ENCODE peak calls at places on chromosomes 2 and 18, in seven cellular contexts. B, S, I, M, R, U and W are unnamed samples.

GRCh38 chr2:109644571-109645275 is 30.6 kb downstream of the SOWAHC start:
- DNase-seq in S (no peak), U (peak; percentile 89), M (no peak), B (no peak), I (no peak), R (peak; percentile 77), W (no peak)

GRCh38 chr2:212451786-212452200 is 86.8 kb downstream of the ERBB4 start:
- DNase-seq in B (peak; percentile 53), U (no peak), I (no peak), R (no peak), S (no peak), M (no peak), W (no peak)

GRCh38 chr18:3851159-3851558 is 401.2 kb downstream of the TGIF1 start:
- DNase-seq in U (no peak), S (no peak), I (no peak), B (no peak), M (no peak), R (no peak), W (no peak)

GRCh38 chr2:227717687-227718567 is at the start of gene SLC19A3:
- DNase-seq in B (peak; percentile 68), U (peak; percentile 90), M (peak; percentile 75), I (no peak), R (peak; percentile 92), S (no peak), W (peak; percentile 56)

GRCh38 chr2:167450364-167450763 is 562.1 kb downstream of the XIRP2 start:
- DNase-seq in S (no peak), R (no peak), B (no peak), M (no peak), I (no peak), U (no peak), W (no peak)

GRCh38 chr2:240106765-240107164 is 29.3 kb downstream of the COPS9 start:
- DNase-seq in R (no peak), M (no peak), S (no peak), U (no peak), I (no peak), B (no peak), W (no peak)

GRCh38 chr2:162091325-162092007 is 17.5 kb upstream of the DPP4 start:
- DNase-seq in S (no peak), U (no peak), I (peak; percentile 19), R (no peak), M (no peak), B (no peak), W (no peak)

GRCh38 chr18:75406491-75407445 is 20.7 kb downstream of the SMIM21 start:
- DNase-seq in U (no peak), I (no peak), S (no peak), M (no peak), R (no peak), B (no peak), W (no peak)

GRCh38 chr2:270861-271260 is 6.1 kb downstream of the ACP1 start:
- DNase-seq in S (no peak), B (no peak), M (no peak), U (no peak), I (no peak), R (no peak), W (no peak)

GRCh38 chr2:226885769-226886435 is 50.0 kb downstream of the RHBDD1 start:
- DNase-seq in M (no peak), R (no peak), I (no peak), S (no peak), U (no peak), B (no peak), W (no peak)

GRCh38 chr18:39841133-39842041 is 2113.6 kb upstream of the PIK3C3 start:
- DNase-seq in I (no peak), R (peak; percentile 67), B (peak; percentile 51), M (peak; percentile 30), U (peak; percentile 53), S (no peak), W (peak; percentile 61)

GRCh38 chr2:47221956-47222355 is 66.8 kb upstream of the STPG4 start:
- DNase-seq in S (no peak), R (peak; percentile 4), B (no peak), I (no peak), M (no peak), U (no peak), W (no peak)

GRCh38 chr2:31187166-31187565 is 30.1 kb downstream of the CAPN14 start:
- DNase-seq in M (no peak), R (no peak), B (no peak), U (no peak), S (no peak), I (no peak), W (no peak)

GRCh38 chr18:159037-159652 is 788 bp downstream of the USP14 start:
- DNase-seq in M (no peak), I (no peak), U (no peak), R (no peak), S (no peak), B (peak; percentile 14), W (no peak)

GRCh38 chr2:69742170-69742952 is 427 bp downstream of the ANXA4 start:
- DNase-seq in R (peak; percentile 71), B (peak; percentile 37), M (no peak), I (no peak), S (no peak), U (peak; percentile 37), W (no peak)

GRCh38 chr2:49080681-49081080 is 73.6 kb downstream of the FSHR start:
- DNase-seq in B (no peak), I (no peak), U (no peak), M (no peak), S (no peak), R (no peak), W (no peak)

GRCh38 chr2:423479-423878 is 135.6 kb upstream of the ALKAL2 start:
- DNase-seq in U (no peak), M (no peak), B (no peak), R (no peak), I (no peak), S (no peak), W (no peak)

GRCh38 chr2:229884775-229885699 is 36.8 kb downstream of the TRIP12 start:
- DNase-seq in B (no peak), M (no peak), U (no peak), S (no peak), I (no peak), R (no peak), W (no peak)

GRCh38 chr18:23283933-23284430 is 148.7 kb downstream of the CABLES1 start:
- DNase-seq in I (no peak), M (peak; percentile 30), B (peak; percentile 34), U (no peak), R (no peak), S (no peak), W (no peak)

GRCh38 chr2:109028738-109029443 is 39.9 kb upstream of the EDAR start:
- DNase-seq in B (no peak), I (no peak), S (no peak), R (no peak), U (no peak), M (no peak), W (no peak)

GRCh38 chr2:3461781-3462492 is 57.4 kb downstream of the ADI1 start:
- DNase-seq in M (peak; percentile 58), B (peak; percentile 60), R (peak; percentile 65), I (no peak), U (no peak), S (peak; percentile 52), W (no peak)

GRCh38 chr2:196263181-196263747 is 91.9 kb upstream of the STK17B start:
- DNase-seq in I (peak; percentile 41), M (no peak), R (no peak), B (no peak), U (no peak), S (peak; percentile 80), W (no peak)

GRCh38 chr2:96265349-96265839 is 403 bp downstream of the TMEM127 start:
- DNase-seq in B (peak; percentile 52), M (peak; percentile 70), I (peak; percentile 25), S (no peak), R (peak; percentile 84), U (peak; percentile 42), W (peak; percentile 75)

GRCh38 chr2:231934441-231935206 is 8.4 kb upstream of the NPPC start:
- DNase-seq in I (no peak), B (no peak), R (no peak), S (no peak), M (no peak), U (no peak), W (no peak)

GRCh38 chr18:13427354-13427753 is 208.8 kb downstream of the LDLRAD4 start:
- DNase-seq in M (no peak), B (no peak), I (no peak), R (peak; percentile 85), S (no peak), U (no peak), W (no peak)
- H3K27ac ChIP-seq in M (no peak overlapping the region), B (no peak overlapping the region), I (no peak overlapping the region), R (peak overlapping the region; percentile 35), S (no peak overlapping the region), U (no peak overlapping the region), W (no peak overlapping the region)

GRCh38 chr2:236656721-236657120 is 87.1 kb downstream of the ACKR3 start:
- DNase-seq in R (no peak), M (no peak), B (no peak), S (no peak), I (no peak), U (no peak), W (no peak)

GRCh38 chr2:236657801-236658200 is 88.2 kb downstream of the ACKR3 start:
- DNase-seq in M (no peak), S (no peak), U (no peak), B (no peak), R (no peak), I (no peak), W (no peak)

GRCh38 chr2:236656166-236656565 is 86.5 kb downstream of the ACKR3 start:
- DNase-seq in R (no peak), M (no peak), S (no peak), U (no peak), B (no peak), I (no peak), W (no peak)

GRCh38 chr2:236658974-236659757 is 89.5 kb downstream of the ACKR3 start:
- DNase-seq in R (no peak), U (no peak), I (no peak), B (no peak), M (no peak), S (no peak), W (no peak)

DNA sequence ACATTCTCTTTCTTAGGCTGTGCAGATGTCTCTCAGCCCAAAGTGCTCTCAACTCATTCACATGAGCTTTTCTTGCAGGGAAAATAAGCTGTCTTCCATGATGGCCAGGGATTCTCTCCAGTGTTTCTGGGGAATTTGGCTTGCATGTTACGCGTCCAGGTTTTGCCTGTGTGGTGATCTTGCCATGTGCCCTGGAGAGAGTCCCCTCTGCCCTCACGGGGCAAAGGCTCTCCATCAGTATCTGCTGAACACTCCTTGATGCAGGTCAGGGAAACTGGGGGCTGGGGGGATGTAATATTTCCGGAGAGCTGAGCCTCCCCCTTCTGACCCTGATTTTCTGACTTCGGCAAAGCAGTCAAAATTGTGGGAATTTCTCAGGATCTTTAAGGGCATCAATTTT is 87.6 kb downstream of the ACKR3 start:
- DNase-seq in M (no peak), S (no peak), R (no peak), U (no peak), B (no peak), I (no peak), W (no peak)
- H3K27ac ChIP-seq in M (no peak overlapping the region), S (no peak overlapping the region), R (no peak overlapping the region), U (no peak overlapping the region), B (no peak overlapping the region), I (no peak overlapping the region), W (no peak overlapping the region)

GRCh38 chr18:34978953-34979608 is 62.1 kb upstream of the MAPRE2 start:
- DNase-seq in R (peak; percentile 79), M (peak; percentile 66), S (peak; percentile 20), B (peak; percentile 74), U (peak; percentile 82), I (peak; percentile 36), W (peak; percentile 85)
- H3K27ac ChIP-seq in R (peak overlapping the region; percentile 60), M (peak overlapping the region; percentile 19), S (no peak overlapping the region), B (peak overlapping the region; percentile 58), U (peak overlapping the region; percentile 89), I (no peak overlapping the region), W (peak overlapping the region; percentile 89)

GRCh38 chr18:28331551-28331950 is 154.6 kb upstream of the CDH2 start:
- DNase-seq in B (no peak), R (no peak), I (no peak), U (no peak), S (no peak), M (no peak), W (no peak)
- H3K27ac ChIP-seq in B (no peak overlapping the region), R (no peak overlapping the region), I (no peak overlapping the region), U (no peak overlapping the region), S (no peak overlapping the region), M (no peak overlapping the region), W (no peak overlapping the region)